ENCODE peak calls at places on chromosomes 5 and 9, in five cellular contexts. D is NCI-H524 treated with DMSO at 0.1 percent for 48 hours, W is SHP77, F is posterior cingulate gyrus, Z is NCI-H2029. P is an unnamed sample.

GRCh38 chr5:1133510-1134255 is 21.8 kb upstream of the SLC12A7 start:
- DNase-seq in F (no peak), W (no peak), D (no peak), Z (no peak), P (peak; percentile 62)

GRCh38 chr5:38466444-38467189 is 89.8 kb downstream of the LIFR start:
- DNase-seq in D (no peak), W (peak; percentile 44), F (peak; percentile 56), Z (no peak), P (no peak)

GRCh38 chr5:132294728-132295504 is 722 bp downstream of the SLC22A4 start:
- DNase-seq in F (no peak), W (peak; percentile 3), D (no peak), Z (no peak), P (peak; percentile 20)

GRCh38 chr9:123291736-123292135 is 23.4 kb upstream of the STRBP start:
- DNase-seq in D (no peak), W (no peak), F (no peak), Z (no peak), P (no peak)

GRCh38 chr9:128919409-128919808 is 1.4 kb upstream of the PHYHD1 start:
- DNase-seq in W (no peak), Z (no peak), D (no peak), F (no peak), P (no peak)

GRCh38 chr5:92092239-92092638 is 709.1 kb upstream of the ARRDC3 start:
- DNase-seq in W (no peak), F (no peak), D (no peak), Z (no peak), P (no peak)

GRCh38 chr9:5443845-5444244 is 6.1 kb upstream of the PLGRKT start:
- DNase-seq in Z (no peak), F (no peak), W (no peak), D (no peak), P (no peak)

GRCh38 chr9:132485454-132485853 is 75.4 kb downstream of the CFAP77 start:
- DNase-seq in D (peak; percentile 64), W (no peak), F (no peak), Z (peak; percentile 54), P (no peak)

GRCh38 chr9:123647145-123647544 is 282.8 kb downstream of the DENND1A start:
- DNase-seq in F (no peak), D (no peak), Z (no peak), W (no peak), P (no peak)

GRCh38 chr9:126057036-126057435 is 269.6 kb upstream of the MVB12B start:
- DNase-seq in D (peak; percentile 79), Z (no peak), W (peak; percentile 57), F (no peak), P (no peak)

GRCh38 chr9:122032346-122032745 is 60.8 kb downstream of the TTLL11 start:
- DNase-seq in D (no peak), Z (no peak), F (no peak), W (no peak), P (no peak)

GRCh38 chr5:98527846-98528245 is 245.6 kb upstream of the RGMB start:
- DNase-seq in W (no peak), F (no peak), D (no peak), Z (no peak), P (no peak)

GRCh38 chr5:176985516-176985915 is 21.1 kb downstream of the UIMC1 start:
- DNase-seq in F (no peak), D (no peak), W (no peak), Z (no peak), P (peak; percentile 61)